ENCODE peak calls at places on chromosome 4, in eight cellular contexts. One of them, this sample, is unnamed.

GRCh38 chr4:7815562-7815961 is 124.1 kb downstream of the AFAP1 start:
- DNase-seq in NCI-H1417 treated with DMSO at 0.1 percent for 48 hours: no peak
- DNase-seq in activated T-cell treated with anti-CD3 and anti-CD28 coated beads for 24 hours: no peak
- DNase-seq in B cell: no peak
- DNase-seq in Caki2: peak; percentile 21
- DNase-seq in KG1: no peak
- DNase-seq in T-helper 2 cell: no peak
- DNase-seq in germinal center: no peak
- DNase-seq in this sample: no peak

GRCh38 chr4:140078366-140078765 is 75.6 kb downstream of the MAML3 start:
- DNase-seq in NCI-H1417 treated with DMSO at 0.1 percent for 48 hours: no peak
- DNase-seq in activated T-cell treated with anti-CD3 and anti-CD28 coated beads for 24 hours: no peak
- DNase-seq in B cell: no peak
- DNase-seq in Caki2: no peak
- DNase-seq in KG1: no peak
- DNase-seq in T-helper 2 cell: no peak
- DNase-seq in germinal center: no peak
- DNase-seq in this sample: no peak

GRCh38 chr4:97589481-97590196 is 553.6 kb downstream of the STPG2 start:
- DNase-seq in NCI-H1417 treated with DMSO at 0.1 percent for 48 hours: no peak
- DNase-seq in activated T-cell treated with anti-CD3 and anti-CD28 coated beads for 24 hours: no peak
- DNase-seq in B cell: no peak
- DNase-seq in Caki2: no peak
- DNase-seq in KG1: no peak
- DNase-seq in T-helper 2 cell: no peak
- DNase-seq in germinal center: no peak
- DNase-seq in this sample: no peak

GRCh38 chr4:11904991-11905760 is 476.5 kb upstream of the HS3ST1 start:
- DNase-seq in NCI-H1417 treated with DMSO at 0.1 percent for 48 hours: no peak
- DNase-seq in activated T-cell treated with anti-CD3 and anti-CD28 coated beads for 24 hours: no peak
- DNase-seq in B cell: no peak
- DNase-seq in Caki2: no peak
- DNase-seq in KG1: no peak
- DNase-seq in T-helper 2 cell: no peak
- DNase-seq in germinal center: no peak
- DNase-seq in this sample: no peak

GRCh38 chr4:73676881-73677323 is 56.7 kb upstream of the RASSF6 start:
- DNase-seq in NCI-H1417 treated with DMSO at 0.1 percent for 48 hours: no peak
- DNase-seq in activated T-cell treated with anti-CD3 and anti-CD28 coated beads for 24 hours: no peak
- DNase-seq in B cell: no peak
- DNase-seq in Caki2: peak; percentile 92
- DNase-seq in KG1: no peak
- DNase-seq in T-helper 2 cell: no peak
- DNase-seq in germinal center: peak; percentile 14
- DNase-seq in this sample: no peak

GRCh38 chr4:130479020-130479419 is 1383.1 kb downstream of the C4orf33 start:
- DNase-seq in NCI-H1417 treated with DMSO at 0.1 percent for 48 hours: no peak
- DNase-seq in activated T-cell treated with anti-CD3 and anti-CD28 coated beads for 24 hours: no peak
- DNase-seq in B cell: no peak
- DNase-seq in Caki2: no peak
- DNase-seq in KG1: no peak
- DNase-seq in T-helper 2 cell: no peak
- DNase-seq in germinal center: no peak
- DNase-seq in this sample: no peak

GRCh38 chr4:40340034-40340433 is 4.9 kb downstream of the CHRNA9 start:
- DNase-seq in NCI-H1417 treated with DMSO at 0.1 percent for 48 hours: no peak
- DNase-seq in activated T-cell treated with anti-CD3 and anti-CD28 coated beads for 24 hours: no peak
- DNase-seq in B cell: no peak
- DNase-seq in Caki2: no peak
- DNase-seq in KG1: no peak
- DNase-seq in T-helper 2 cell: no peak
- DNase-seq in germinal center: no peak
- DNase-seq in this sample: no peak

GRCh38 chr4:34181311-34181808 is 2063.0 kb downstream of the ARAP2 start:
- DNase-seq in NCI-H1417 treated with DMSO at 0.1 percent for 48 hours: no peak
- DNase-seq in activated T-cell treated with anti-CD3 and anti-CD28 coated beads for 24 hours: no peak
- DNase-seq in B cell: no peak
- DNase-seq in Caki2: peak; percentile 45
- DNase-seq in KG1: no peak
- DNase-seq in T-helper 2 cell: no peak
- DNase-seq in germinal center: no peak
- DNase-seq in this sample: no peak

GRCh38 chr4:27149541-27150212 is 289.0 kb downstream of the STIM2 start:
- DNase-seq in NCI-H1417 treated with DMSO at 0.1 percent for 48 hours: no peak
- DNase-seq in activated T-cell treated with anti-CD3 and anti-CD28 coated beads for 24 hours: no peak
- DNase-seq in B cell: no peak
- DNase-seq in Caki2: no peak
- DNase-seq in KG1: no peak
- DNase-seq in T-helper 2 cell: no peak
- DNase-seq in germinal center: no peak
- DNase-seq in this sample: no peak

GRCh38 chr4:81030061-81030616 is 369 bp upstream of the BMP3 start:
- DNase-seq in NCI-H1417 treated with DMSO at 0.1 percent for 48 hours: no peak
- DNase-seq in activated T-cell treated with anti-CD3 and anti-CD28 coated beads for 24 hours: no peak
- DNase-seq in B cell: peak; percentile 19
- DNase-seq in Caki2: no peak
- DNase-seq in KG1: no peak
- DNase-seq in T-helper 2 cell: no peak
- DNase-seq in germinal center: peak; percentile 8
- DNase-seq in this sample: no peak

GRCh38 chr4:2276581-2277325 is 14.8 kb upstream of the MXD4 start:
- DNase-seq in NCI-H1417 treated with DMSO at 0.1 percent for 48 hours: no peak
- DNase-seq in activated T-cell treated with anti-CD3 and anti-CD28 coated beads for 24 hours: no peak
- DNase-seq in B cell: no peak
- DNase-seq in Caki2: no peak
- DNase-seq in KG1: no peak
- DNase-seq in T-helper 2 cell: no peak
- DNase-seq in germinal center: no peak
- DNase-seq in this sample: no peak

GRCh38 chr4:9927317-9928007 is 93.8 kb downstream of the SLC2A9 start:
- DNase-seq in NCI-H1417 treated with DMSO at 0.1 percent for 48 hours: no peak
- DNase-seq in activated T-cell treated with anti-CD3 and anti-CD28 coated beads for 24 hours: no peak
- DNase-seq in B cell: no peak
- DNase-seq in Caki2: no peak
- DNase-seq in KG1: no peak
- DNase-seq in T-helper 2 cell: no peak
- DNase-seq in germinal center: no peak
- DNase-seq in this sample: no peak

GRCh38 chr4:139656614-139657486 is 8.8 kb upstream of the MGST2 start:
- DNase-seq in NCI-H1417 treated with DMSO at 0.1 percent for 48 hours: peak; percentile 50
- DNase-seq in activated T-cell treated with anti-CD3 and anti-CD28 coated beads for 24 hours: peak; percentile 29
- DNase-seq in B cell: peak; percentile 62
- DNase-seq in Caki2: peak; percentile 40
- DNase-seq in KG1: peak; percentile 69
- DNase-seq in T-helper 2 cell: no peak
- DNase-seq in germinal center: peak; percentile 63
- DNase-seq in this sample: peak; percentile 26

GRCh38 chr4:161992317-161992716 is 171.5 kb downstream of the FSTL5 start:
- DNase-seq in NCI-H1417 treated with DMSO at 0.1 percent for 48 hours: no peak
- DNase-seq in activated T-cell treated with anti-CD3 and anti-CD28 coated beads for 24 hours: no peak
- DNase-seq in B cell: no peak
- DNase-seq in Caki2: no peak
- DNase-seq in KG1: no peak
- DNase-seq in T-helper 2 cell: no peak
- DNase-seq in germinal center: no peak
- DNase-seq in this sample: no peak

GRCh38 chr4:1395941-1396805 is 10.1 kb downstream of the NKX1-1 start:
- DNase-seq in NCI-H1417 treated with DMSO at 0.1 percent for 48 hours: no peak
- DNase-seq in activated T-cell treated with anti-CD3 and anti-CD28 coated beads for 24 hours: no peak
- DNase-seq in B cell: peak; percentile 42
- DNase-seq in Caki2: no peak
- DNase-seq in KG1: no peak
- DNase-seq in T-helper 2 cell: peak; percentile 0
- DNase-seq in germinal center: no peak
- DNase-seq in this sample: no peak

GRCh38 chr4:181308476-181309170 is 934.6 kb upstream of the TENM3 start:
- DNase-seq in NCI-H1417 treated with DMSO at 0.1 percent for 48 hours: peak; percentile 40
- DNase-seq in activated T-cell treated with anti-CD3 and anti-CD28 coated beads for 24 hours: no peak
- DNase-seq in B cell: no peak
- DNase-seq in Caki2: no peak
- DNase-seq in KG1: no peak
- DNase-seq in T-helper 2 cell: no peak
- DNase-seq in germinal center: no peak
- DNase-seq in this sample: no peak

GRCh38 chr4:147821555-147821954 is 89.7 kb downstream of the ARHGAP10 start:
- DNase-seq in NCI-H1417 treated with DMSO at 0.1 percent for 48 hours: no peak
- DNase-seq in activated T-cell treated with anti-CD3 and anti-CD28 coated beads for 24 hours: no peak
- DNase-seq in B cell: no peak
- DNase-seq in Caki2: no peak
- DNase-seq in KG1: no peak
- DNase-seq in T-helper 2 cell: no peak
- DNase-seq in germinal center: no peak
- DNase-seq in this sample: no peak

GRCh38 chr4:98932539-98932938 is 3.6 kb upstream of the EIF4E start:
- DNase-seq in NCI-H1417 treated with DMSO at 0.1 percent for 48 hours: no peak
- DNase-seq in activated T-cell treated with anti-CD3 and anti-CD28 coated beads for 24 hours: no peak
- DNase-seq in B cell: no peak
- DNase-seq in Caki2: no peak
- DNase-seq in KG1: no peak
- DNase-seq in T-helper 2 cell: no peak
- DNase-seq in germinal center: no peak
- DNase-seq in this sample: no peak

GRCh38 chr4:8283631-8284121 is 14.1 kb downstream of the HTRA3 start:
- DNase-seq in NCI-H1417 treated with DMSO at 0.1 percent for 48 hours: no peak
- DNase-seq in activated T-cell treated with anti-CD3 and anti-CD28 coated beads for 24 hours: no peak
- DNase-seq in B cell: no peak
- DNase-seq in Caki2: no peak
- DNase-seq in KG1: no peak
- DNase-seq in T-helper 2 cell: no peak
- DNase-seq in germinal center: no peak
- DNase-seq in this sample: no peak

GRCh38 chr4:138911903-138912713 is 103.5 kb upstream of the NOCT start:
- DNase-seq in NCI-H1417 treated with DMSO at 0.1 percent for 48 hours: peak; percentile 80
- DNase-seq in activated T-cell treated with anti-CD3 and anti-CD28 coated beads for 24 hours: no peak
- DNase-seq in B cell: no peak
- DNase-seq in Caki2: no peak
- DNase-seq in KG1: no peak
- DNase-seq in T-helper 2 cell: no peak
- DNase-seq in germinal center: no peak
- DNase-seq in this sample: no peak

GRCh38 chr4:1518997-1519700 is 112.9 kb upstream of the NKX1-1 start:
- DNase-seq in NCI-H1417 treated with DMSO at 0.1 percent for 48 hours: no peak
- DNase-seq in activated T-cell treated with anti-CD3 and anti-CD28 coated beads for 24 hours: no peak
- DNase-seq in B cell: peak; percentile 41
- DNase-seq in Caki2: no peak
- DNase-seq in KG1: no peak
- DNase-seq in T-helper 2 cell: no peak
- DNase-seq in germinal center: no peak
- DNase-seq in this sample: no peak

GRCh38 chr4:139744232-139744631 is 78.6 kb downstream of the MGST2 start:
- DNase-seq in NCI-H1417 treated with DMSO at 0.1 percent for 48 hours: no peak
- DNase-seq in activated T-cell treated with anti-CD3 and anti-CD28 coated beads for 24 hours: no peak
- DNase-seq in B cell: no peak
- DNase-seq in Caki2: no peak
- DNase-seq in KG1: no peak
- DNase-seq in T-helper 2 cell: no peak
- DNase-seq in germinal center: no peak
- DNase-seq in this sample: no peak

GRCh38 chr4:3308691-3309090 is 15.9 kb downstream of the RGS12 start:
- DNase-seq in NCI-H1417 treated with DMSO at 0.1 percent for 48 hours: no peak
- DNase-seq in activated T-cell treated with anti-CD3 and anti-CD28 coated beads for 24 hours: no peak
- DNase-seq in B cell: no peak
- DNase-seq in Caki2: no peak
- DNase-seq in KG1: no peak
- DNase-seq in T-helper 2 cell: no peak
- DNase-seq in germinal center: no peak
- DNase-seq in this sample: no peak

GRCh38 chr4:21887481-21887880 is 61.1 kb downstream of the KCNIP4 start:
- DNase-seq in NCI-H1417 treated with DMSO at 0.1 percent for 48 hours: no peak
- DNase-seq in activated T-cell treated with anti-CD3 and anti-CD28 coated beads for 24 hours: no peak
- DNase-seq in B cell: no peak
- DNase-seq in Caki2: no peak
- DNase-seq in KG1: no peak
- DNase-seq in T-helper 2 cell: no peak
- DNase-seq in germinal center: no peak
- DNase-seq in this sample: no peak

GRCh38 chr4:92529510-92529909 is 225.7 kb downstream of the GRID2 start:
- DNase-seq in NCI-H1417 treated with DMSO at 0.1 percent for 48 hours: no peak
- DNase-seq in activated T-cell treated with anti-CD3 and anti-CD28 coated beads for 24 hours: no peak
- DNase-seq in B cell: no peak
- DNase-seq in Caki2: no peak
- DNase-seq in KG1: no peak
- DNase-seq in T-helper 2 cell: no peak
- DNase-seq in germinal center: no peak
- DNase-seq in this sample: no peak

GRCh38 chr4:156475322-156475721 is 496.3 kb downstream of the PDGFC start:
- DNase-seq in NCI-H1417 treated with DMSO at 0.1 percent for 48 hours: peak; percentile 20
- DNase-seq in activated T-cell treated with anti-CD3 and anti-CD28 coated beads for 24 hours: no peak
- DNase-seq in B cell: no peak
- DNase-seq in Caki2: peak; percentile 49
- DNase-seq in KG1: no peak
- DNase-seq in T-helper 2 cell: no peak
- DNase-seq in germinal center: no peak
- DNase-seq in this sample: no peak

GRCh38 chr4:146053901-146054300 is 115.3 kb upstream of the ZNF827 start:
- DNase-seq in NCI-H1417 treated with DMSO at 0.1 percent for 48 hours: no peak
- DNase-seq in activated T-cell treated with anti-CD3 and anti-CD28 coated beads for 24 hours: no peak
- DNase-seq in B cell: no peak
- DNase-seq in Caki2: no peak
- DNase-seq in KG1: no peak
- DNase-seq in T-helper 2 cell: no peak
- DNase-seq in germinal center: no peak
- DNase-seq in this sample: no peak

GRCh38 chr4:85498068-85498733 is 23.3 kb downstream of the ARHGAP24 start:
- DNase-seq in NCI-H1417 treated with DMSO at 0.1 percent for 48 hours: no peak
- DNase-seq in activated T-cell treated with anti-CD3 and anti-CD28 coated beads for 24 hours: no peak
- DNase-seq in B cell: peak; percentile 50
- DNase-seq in Caki2: no peak
- DNase-seq in KG1: no peak
- DNase-seq in T-helper 2 cell: no peak
- DNase-seq in germinal center: no peak
- DNase-seq in this sample: no peak

GRCh38 chr4:5387457-5387856 is 320.9 kb downstream of the EVC2 start:
- DNase-seq in NCI-H1417 treated with DMSO at 0.1 percent for 48 hours: no peak
- DNase-seq in activated T-cell treated with anti-CD3 and anti-CD28 coated beads for 24 hours: no peak
- DNase-seq in B cell: no peak
- DNase-seq in Caki2: no peak
- DNase-seq in KG1: no peak
- DNase-seq in T-helper 2 cell: no peak
- DNase-seq in germinal center: no peak
- DNase-seq in this sample: no peak

GRCh38 chr4:166162327-166162726 is 289.3 kb downstream of the TLL1 start:
- DNase-seq in NCI-H1417 treated with DMSO at 0.1 percent for 48 hours: no peak
- DNase-seq in activated T-cell treated with anti-CD3 and anti-CD28 coated beads for 24 hours: no peak
- DNase-seq in B cell: no peak
- DNase-seq in Caki2: no peak
- DNase-seq in KG1: no peak
- DNase-seq in T-helper 2 cell: no peak
- DNase-seq in germinal center: no peak
- DNase-seq in this sample: no peak

GRCh38 chr4:127870688-127871087 is 10.0 kb upstream of the PLK4 start:
- DNase-seq in NCI-H1417 treated with DMSO at 0.1 percent for 48 hours: no peak
- DNase-seq in activated T-cell treated with anti-CD3 and anti-CD28 coated beads for 24 hours: no peak
- DNase-seq in B cell: no peak
- DNase-seq in Caki2: no peak
- DNase-seq in KG1: no peak
- DNase-seq in T-helper 2 cell: no peak
- DNase-seq in germinal center: no peak
- DNase-seq in this sample: no peak

GRCh38 chr4:22246816-22247215 is 269.1 kb downstream of the ADGRA3 start:
- DNase-seq in NCI-H1417 treated with DMSO at 0.1 percent for 48 hours: no peak
- DNase-seq in activated T-cell treated with anti-CD3 and anti-CD28 coated beads for 24 hours: no peak
- DNase-seq in B cell: no peak
- DNase-seq in Caki2: no peak
- DNase-seq in KG1: no peak
- DNase-seq in T-helper 2 cell: no peak
- DNase-seq in germinal center: no peak
- DNase-seq in this sample: no peak

GRCh38 chr4:71239365-71239764 is 99.5 kb upstream of the SLC4A4 start:
- DNase-seq in NCI-H1417 treated with DMSO at 0.1 percent for 48 hours: no peak
- DNase-seq in activated T-cell treated with anti-CD3 and anti-CD28 coated beads for 24 hours: no peak
- DNase-seq in B cell: no peak
- DNase-seq in Caki2: peak; percentile 82
- DNase-seq in KG1: no peak
- DNase-seq in T-helper 2 cell: no peak
- DNase-seq in germinal center: no peak
- DNase-seq in this sample: no peak

GRCh38 chr4:75327804-75328512 is 186.2 kb downstream of the RCHY1 start:
- DNase-seq in NCI-H1417 treated with DMSO at 0.1 percent for 48 hours: no peak
- DNase-seq in activated T-cell treated with anti-CD3 and anti-CD28 coated beads for 24 hours: no peak
- DNase-seq in B cell: no peak
- DNase-seq in Caki2: no peak
- DNase-seq in KG1: no peak
- DNase-seq in T-helper 2 cell: no peak
- DNase-seq in germinal center: no peak
- DNase-seq in this sample: no peak

This sample was measured in CD4-positive, alpha-beta T cell.